ENCODE peak calls at places on chromosomes 16 and 17, in seven cellular contexts. R is testis, D is heart left ventricle, A is Peyer's patch, T is H1, J is uterus, W is stomach. U is an unnamed sample. For H3K27me3 and H3K4me1, the result is how much of the 10 kb centered on the place peaks cover.

GRCh38 chr17:31525801-31526549 is 134.5 kb downstream of the RAB11FIP4 start:
- DNase-seq in T (no peak), J (no peak), A (peak), W (no peak), R (no peak), D (no peak), U (no peak)

GRCh38 chr17:4854181-4854681 is 21.1 kb downstream of the MINK1 start:
- DNase-seq in R (no peak), W (no peak), D (no peak), J (no peak), A (no peak), T (no peak), U (no peak)

GRCh38 chr16:67241008-67241900 is 6.0 kb downstream of the FHOD1 start:
- DNase-seq in D (peak), J (no peak), A (peak), R (no peak), W (peak), T (no peak), U (peak)

GRCh38 chr17:72644481-72644880 is 448.0 kb downstream of the SLC39A11 start:
- DNase-seq in J (no peak), A (no peak), D (no peak), W (no peak), T (no peak), R (no peak), U (no peak)

GRCh38 chr16:70709961-70710360 is 24.1 kb upstream of the MTSS2 start:
- DNase-seq in R (no peak), J (no peak), D (no peak), W (no peak), A (no peak), T (no peak), U (no peak)

GRCh38 chr16:12027091-12027490 is 50.6 kb downstream of the SNX29 start:
- DNase-seq in R (no peak), J (no peak), W (no peak), T (no peak), D (no peak), A (no peak), U (no peak)

GRCh38 chr17:82031303-82031884 is at the start of gene RAC3:
- DNase-seq in R (no peak), T (no peak), W (no peak), J (no peak), A (no peak), D (no peak), U (no peak)

GRCh38 chr16:24635900-24636610 is 93.4 kb upstream of the TNRC6A start:
- DNase-seq in R (peak), T (no peak), A (peak), D (peak), W (peak), J (peak), U (peak)

GRCh38 chr17:29294580-29294900 is 592 bp upstream of the NUFIP2 start:
- DNase-seq in D (no peak), W (no peak), T (no peak), R (no peak), A (no peak), J (no peak), U (no peak)

GRCh38 chr17:50205931-50206505 is 4.6 kb upstream of the COL1A1 start:
- DNase-seq in A (peak), R (no peak), J (peak), D (no peak), W (no peak), T (peak), U (peak)

GRCh38 chr16:12583237-12583897 is 220.3 kb downstream of the CPPED1 start:
- DNase-seq in D (no peak), R (no peak), A (peak), J (peak), T (no peak), W (no peak), U (no peak)

GRCh38 chr16:50602126-50602525 is 53.9 kb downstream of the NKD1 start:
- DNase-seq in A (no peak), D (peak), R (no peak), W (no peak), J (no peak), T (no peak), U (no peak)

GRCh38 chr17:28733346-28733745 is 4.8 kb downstream of the NEK8 start:
- DNase-seq in R (no peak), W (no peak), A (no peak), D (no peak), T (no peak), J (no peak), U (no peak)

GRCh38 chr16:77885596-77886295 is 97.4 kb downstream of the VAT1L start:
- DNase-seq in R (no peak), W (no peak), J (no peak), D (no peak), A (no peak), T (no peak), U (no peak)

GRCh38 chr16:78768723-78769122 is 669.3 kb downstream of the WWOX start:
- DNase-seq in J (no peak), W (no peak), R (no peak), T (no peak), A (no peak), D (no peak), U (no peak)

DNA sequence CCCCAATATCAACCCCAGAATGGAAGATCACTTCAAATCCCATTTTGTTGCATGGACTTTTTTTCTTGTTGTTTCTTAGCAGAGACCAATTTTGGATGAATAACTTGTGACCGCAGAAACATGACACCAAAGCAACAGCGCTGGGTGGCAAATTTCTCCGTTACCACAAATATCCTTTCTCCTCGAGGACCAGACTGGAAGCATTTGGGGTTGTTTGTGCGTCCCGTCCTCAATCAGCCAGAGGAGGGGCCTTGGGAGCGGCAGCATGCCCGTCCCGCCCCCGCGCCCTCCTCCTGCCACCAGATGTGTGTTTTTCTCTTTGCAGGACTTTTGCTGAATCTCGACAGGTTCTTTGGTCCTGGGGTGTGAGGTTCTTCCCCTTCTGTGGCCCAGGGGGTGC is 282.5 kb upstream of the FOXF1 start:
- DNase-seq in D (no peak), J (no peak), T (no peak), R (no peak), W (peak), A (peak), U (peak)
- H3K27me3 ChIP-seq in D (under half), J (under half), T (under half), R (under half), W (under half), A (under half), U (under half)

GRCh38 chr17:74737299-74738050 is 419 bp downstream of the RAB37 start:
- DNase-seq in J (no peak), R (no peak), T (peak), A (peak), W (no peak), D (no peak), U (no peak)
- H3K4me3 ChIP-seq in J (no peak), R (peak), T (peak), A (peak), W (peak), D (no peak), U (no peak)

GRCh38 chr17:21293846-21294240 is 9.3 kb downstream of the MAP2K3 start:
- DNase-seq in T (no peak), J (no peak), W (no peak), A (no peak), R (no peak), D (peak), U (no peak)
- H3K4me1 ChIP-seq in T (under half), J (under half), W (half or more), A (under half), R (under half), D (under half), U (under half)

GRCh38 chr17:79859676-79860615 is 20.7 kb upstream of the CBX4 start:
- DNase-seq in R (peak), A (no peak), J (no peak), T (no peak), W (no peak), D (peak), U (peak)
- H3K27me3 ChIP-seq in R (under half), A (under half), J (under half), T (under half), W (half or more), D (under half), U (under half)

GRCh38 chr16:741986-742629 is 1.3 kb upstream of the CIAO3 start:
- DNase-seq in W (no peak), D (no peak), T (no peak), A (no peak), J (no peak), R (no peak), U (no peak)
- H3K4me3 ChIP-seq in W (no peak), D (no peak), T (no peak), A (no peak), J (no peak), R (no peak), U (no peak)

GRCh38 chr16:88706288-88706964 is at the start of the genes CTU2 and RNF166:
- DNase-seq in D (peak), A (peak), J (peak), R (peak), W (peak), T (peak), U (peak)

GRCh38 chr16:88705076-88705684 is 1.0 kb downstream of the RNF166 start:
- DNase-seq in T (no peak), W (no peak), J (no peak), D (no peak), R (no peak), A (no peak), U (peak)

GRCh38 chr16:88710556-88710955 is 4.3 kb downstream of the CTU2 start:
- DNase-seq in T (no peak), R (no peak), D (no peak), W (no peak), J (no peak), A (no peak), U (no peak)

GRCh38 chr16:88705746-88706287 is 391 bp downstream of the RNF166 start:
- DNase-seq in J (no peak), W (no peak), D (no peak), A (peak), R (no peak), T (no peak), U (no peak)

DNA sequence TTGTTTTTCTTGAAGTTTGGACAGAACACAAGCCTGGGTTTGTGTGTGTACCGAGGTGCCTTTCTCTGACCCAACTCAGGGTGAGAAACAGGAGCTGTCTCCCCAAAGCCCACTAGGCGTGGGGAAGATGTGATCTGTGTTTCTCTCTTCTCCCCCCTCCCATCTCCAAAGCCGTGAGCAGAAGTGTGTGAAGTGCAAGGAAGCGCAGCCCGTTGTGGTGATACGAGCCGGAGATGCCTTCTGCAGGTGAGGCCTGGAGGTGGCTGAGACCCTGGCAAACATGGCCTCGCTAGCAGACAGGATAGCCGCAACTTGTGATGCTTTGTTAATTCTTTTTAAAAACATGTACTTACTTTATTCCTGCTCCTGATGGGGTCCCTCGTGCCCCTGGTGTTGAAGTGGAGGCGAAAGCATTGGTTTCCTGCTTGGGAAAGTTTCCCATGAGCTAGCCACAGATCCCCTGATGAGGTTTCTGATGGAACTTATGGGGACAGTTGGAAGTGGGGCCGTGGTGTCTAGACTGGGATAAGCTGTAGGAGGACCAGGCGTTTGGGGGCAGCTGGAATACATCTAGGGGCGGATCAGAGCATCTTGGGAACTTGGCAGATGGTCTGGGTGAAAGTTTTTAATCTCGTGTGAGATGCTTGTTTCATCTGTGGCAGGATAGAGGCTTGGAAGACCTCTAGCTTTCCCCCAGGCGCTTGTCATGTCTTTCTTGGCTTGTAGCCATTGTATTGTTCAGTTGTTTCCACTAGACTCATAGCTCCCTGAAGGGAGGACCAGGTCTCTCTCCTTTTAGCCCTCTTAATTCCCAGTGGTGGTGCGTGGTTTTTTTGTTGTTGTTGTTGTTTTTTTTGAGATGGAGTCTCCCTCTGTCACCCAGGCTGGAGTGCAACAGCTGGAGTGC is 915 bp downstream of the CTU2 start:
- DNase-seq in A (no peak), D (no peak), W (no peak), R (no peak), T (no peak), J (no peak), U (no peak)
- H3K4me1 ChIP-seq in A (under half), D (under half), W (under half), R (under half), T (under half), J (under half), U (under half)

U was measured in aorta.